ENCODE peak calls at places on chromosomes 3 and 15, in nine cellular contexts. X is kidney epithelial cell; C is NCI-H524 treated with DMSO at 0.1 percent for 48 hours; I is OCI-LY7; V is activated T-cell treated with anti-CD3 and anti-CD28 coated beads, Interleukin-2, amount 50 U/mL, for 1 hour; Z is PC-9; A is activated naive CD8-positive, alpha-beta T cell treated with anti-CD3 and anti-CD28 coated beads, Interleukin-2, amount 50 U/mL, for 24 hours; B is esophagus muscularis mucosa; F is right lobe of liver. O is an unnamed sample.

GRCh38 chr15:70614221-70614620 is 149.1 kb downstream of the UACA start:
- DNase-seq in Z (no peak), V (no peak), B (peak; percentile 60), C (no peak), I (no peak), X (no peak), F (no peak), A (no peak), O (no peak)

GRCh38 chr3:183662099-183662498 is 26.7 kb downstream of the KLHL24 start:
- DNase-seq in F (no peak), V (no peak), I (no peak), Z (no peak), X (no peak), C (no peak), A (no peak), B (no peak), O (no peak)

GRCh38 chr3:168312991-168313390 is 217.3 kb upstream of the GOLIM4 start:
- DNase-seq in Z (peak; percentile 20), V (no peak), X (no peak), C (no peak), F (no peak), I (no peak), A (no peak), B (no peak), O (no peak)

GRCh38 chr3:109050591-109051167 is 67.3 kb downstream of the MORC1 start:
- DNase-seq in B (no peak), Z (no peak), C (peak; percentile 63), F (no peak), X (no peak), V (no peak), A (peak; percentile 15), I (peak; percentile 38), O (no peak)

GRCh38 chr3:178703268-178703975 is 167.2 kb downstream of the KCNMB2 start:
- DNase-seq in B (no peak), F (no peak), V (no peak), A (no peak), X (peak; percentile 25), C (no peak), I (no peak), Z (peak; percentile 64), O (no peak)

GRCh38 chr3:93843981-93844380 is 129.7 kb downstream of the PROS1 start:
- DNase-seq in C (no peak), X (peak; percentile 78), I (no peak), A (no peak), V (no peak), Z (peak; percentile 42), B (no peak), F (no peak), O (no peak)

GRCh38 chr3:183116051-183116614 is 16.8 kb upstream of the MCCC1 start:
- DNase-seq in B (no peak), Z (no peak), I (peak; percentile 99), F (peak; percentile 50), C (peak; percentile 100), A (peak; percentile 65), X (no peak), V (peak; percentile 48), O (peak; percentile 72)

GRCh38 chr15:90000175-90000923 is 775 bp upstream of the ZNF710 start:
- DNase-seq in A (no peak), B (no peak), C (peak; percentile 56), I (peak; percentile 16), X (no peak), V (no peak), Z (no peak), F (no peak), O (peak; percentile 32)

GRCh38 chr3:79516795-79517194 is 251.0 kb downstream of the ROBO1 start:
- DNase-seq in B (no peak), V (no peak), Z (no peak), I (no peak), A (no peak), C (no peak), X (no peak), F (no peak), O (no peak)

GRCh38 chr15:42032376-42033213 is 11.8 kb upstream of the PLA2G4E start:
- DNase-seq in B (no peak), A (no peak), X (no peak), I (no peak), C (no peak), F (no peak), Z (no peak), V (no peak), O (no peak)

GRCh38 chr15:84588053-84588874 is 12.5 kb upstream of the ZSCAN2 start:
- DNase-seq in Z (peak; percentile 57), F (peak; percentile 90), V (peak; percentile 85), A (peak; percentile 87), X (no peak), I (peak; percentile 88), C (peak; percentile 60), B (peak; percentile 94), O (peak; percentile 88)

GRCh38 chr15:29356807-29357206 is 87.2 kb upstream of the NSMCE3 start:
- DNase-seq in B (no peak), F (no peak), Z (no peak), X (no peak), V (no peak), I (no peak), C (no peak), A (no peak), O (no peak)

GRCh38 chr3:124812291-124813265 is 74.6 kb downstream of the ITGB5 start:
- DNase-seq in I (no peak), F (peak; percentile 84), B (peak; percentile 95), X (peak; percentile 71), V (no peak), A (no peak), Z (peak; percentile 95), C (no peak), O (no peak)

GRCh38 chr15:77497942-77498361 is 77.3 kb downstream of the HMG20A start:
- DNase-seq in B (no peak), F (no peak), Z (no peak), I (no peak), V (no peak), A (no peak), C (no peak), X (no peak), O (no peak)

GRCh38 chr3:72033709-72034428 is 248.9 kb upstream of the PROK2 start:
- DNase-seq in B (no peak), C (no peak), V (no peak), I (peak; percentile 33), F (no peak), A (no peak), Z (no peak), X (no peak), O (no peak)

O was measured in progenitor cell of endocrine pancreas.